ENCODE peak calls at places on chromosomes 6 and 20, in five cellular contexts. B, R, I, O and X are unnamed samples.

GRCh38 chr6:152094992-152095592 is 287.6 kb downstream of the ESR1 start:
- DNase-seq in B (peak; percentile 98), R (peak; percentile 99), I (peak; percentile 47), O (peak; percentile 100), X (no peak)

GRCh38 chr6:52697903-52698302 is 27.0 kb downstream of the TMEM14A start:
- DNase-seq in B (no peak), R (no peak), I (no peak), O (no peak), X (peak; percentile 31)

GRCh38 chr6:163756079-163756478 is 341.6 kb downstream of the QKI start:
- DNase-seq in B (no peak), R (no peak), I (no peak), O (peak; percentile 21), X (no peak)

GRCh38 chr6:41268478-41268877 is 18.0 kb downstream of the TREM1 start:
- DNase-seq in B (no peak), R (no peak), I (no peak), O (no peak), X (no peak)

GRCh38 chr6:158662607-158663464 is 13.0 kb downstream of the SYTL3 start:
- DNase-seq in B (no peak), R (no peak), I (no peak), O (peak; percentile 65), X (no peak)

GRCh38 chr6:80508885-80509630 is 402.6 kb downstream of the BCKDHB start:
- DNase-seq in B (peak; percentile 16), R (no peak), I (no peak), O (peak; percentile 31), X (no peak)

GRCh38 chr6:111238464-111239119 is 151.3 kb downstream of the SLC16A10 start:
- DNase-seq in B (no peak), R (peak; percentile 32), I (no peak), O (peak; percentile 64), X (no peak)

GRCh38 chr6:170097505-170098427 is 193.1 kb downstream of the DLL1 start:
- DNase-seq in B (no peak), R (no peak), I (peak; percentile 18), O (no peak), X (no peak)

GRCh38 chr6:87436435-87436834 is 28.7 kb downstream of the CFAP206 start:
- DNase-seq in B (peak; percentile 26), R (peak; percentile 72), I (peak; percentile 34), O (peak; percentile 73), X (peak; percentile 11)

GRCh38 chr6:157644043-157644810 is 178.8 kb upstream of the SNX9 start:
- DNase-seq in B (no peak), R (no peak), I (no peak), O (no peak), X (no peak)

GRCh38 chr6:87908978-87909802 is 138.5 kb upstream of the SPACA1 start:
- DNase-seq in B (no peak), R (peak; percentile 83), I (no peak), O (no peak), X (no peak)

GRCh38 chr20:46240065-46240464 is 68.2 kb downstream of the CDH22 start:
- DNase-seq in B (no peak), R (no peak), I (no peak), O (no peak), X (no peak)

GRCh38 chr20:55097621-55098020 is 622.2 kb downstream of the DOK5 start:
- DNase-seq in B (no peak), R (no peak), I (no peak), O (no peak), X (no peak)

GRCh38 chr20:51886341-51886740 is 84.0 kb upstream of the SALL4 start:
- DNase-seq in B (no peak), R (no peak), I (no peak), O (no peak), X (no peak)

GRCh38 chr20:11159728-11160127 is 485.9 kb upstream of the JAG1 start:
- DNase-seq in B (peak; percentile 77), R (peak; percentile 68), I (no peak), O (peak; percentile 91), X (no peak)

GRCh38 chr6:168408504-168409136 is 32.4 kb upstream of the SMOC2 start:
- DNase-seq in B (no peak), R (no peak), I (no peak), O (no peak), X (no peak)

GRCh38 chr6:158548418-158549161 is 11.3 kb upstream of the TMEM181 start:
- DNase-seq in B (no peak), R (no peak), I (no peak), O (no peak), X (no peak)

GRCh38 chr6:2127484-2127911 is 117.9 kb downstream of the GMDS start:
- DNase-seq in B (no peak), R (no peak), I (no peak), O (no peak), X (no peak)

GRCh38 chr6:12404651-12405050 is 114.5 kb downstream of the EDN1 start:
- DNase-seq in B (peak; percentile 23), R (no peak), I (no peak), O (no peak), X (no peak)

GRCh38 chr6:14917511-14917910 is 328.4 kb upstream of the JARID2 start:
- DNase-seq in B (no peak), R (no peak), I (no peak), O (no peak), X (no peak)

GRCh38 chr6:150304421-150304820 is 64.4 kb upstream of the IYD start:
- DNase-seq in B (no peak), R (no peak), I (no peak), O (no peak), X (no peak)

GRCh38 chr6:139133272-139133671 is 1.6 kb upstream of the HECA start:
- DNase-seq in B (no peak), R (no peak), I (no peak), O (no peak), X (no peak)

GRCh38 chr20:8913452-8913851 is 155.4 kb upstream of the PLCB4 start:
- DNase-seq in B (no peak), R (no peak), I (no peak), O (no peak), X (no peak)

GRCh38 chr6:21005816-21006553 is 471.7 kb downstream of the CDKAL1 start:
- DNase-seq in B (peak; percentile 55), R (peak; percentile 87), I (no peak), O (peak; percentile 94), X (no peak)

GRCh38 chr20:47273591-47274235 is 82.8 kb downstream of the ZMYND8 start:
- DNase-seq in B (no peak), R (no peak), I (no peak), O (peak; percentile 34), X (no peak)

GRCh38 chr6:155265843-155266535 is 2.2 kb downstream of the CLDN20 start:
- DNase-seq in B (no peak), R (no peak), I (no peak), O (no peak), X (no peak)

GRCh38 chr6:6885521-6886088 is 222.2 kb upstream of the RREB1 start:
- DNase-seq in B (no peak), R (no peak), I (peak; percentile 38), O (no peak), X (no peak)

GRCh38 chr6:47080083-47080596 is 38.0 kb upstream of the ADGRF1 start:
- DNase-seq in B (no peak), R (no peak), I (no peak), O (no peak), X (no peak)

GRCh38 chr6:116954335-116954734 is 77.3 kb downstream of the RFX6 start:
- DNase-seq in B (no peak), R (no peak), I (no peak), O (no peak), X (no peak)

GRCh38 chr20:24147961-24148360 is 159.4 kb upstream of the GGTLC1 start:
- DNase-seq in B (no peak), R (no peak), I (no peak), O (no peak), X (no peak)

GRCh38 chr6:40931927-40932326 is 107.1 kb downstream of the UNC5CL start:
- DNase-seq in B (no peak), R (no peak), I (no peak), O (peak; percentile 78), X (no peak)

GRCh38 chr20:87372-87771 is at the start of gene DEFB125:
- DNase-seq in B (no peak), R (no peak), I (no peak), O (no peak), X (no peak)

GRCh38 chr6:3290501-3291211 is 31.9 kb downstream of the PSMG4 start:
- DNase-seq in B (no peak), R (no peak), I (no peak), O (no peak), X (no peak)

GRCh38 chr20:4633780-4634179 is 87.9 kb upstream of the PRND start:
- DNase-seq in B (peak; percentile 81), R (peak; percentile 75), I (no peak), O (peak; percentile 93), X (no peak)
- H3K4me3 ChIP-seq in B (no peak overlapping the region), R (no peak overlapping the region), I (no peak overlapping the region), O (no peak overlapping the region), X (no peak overlapping the region)

GRCh38 chr6:31114970-31115849 is 610 bp downstream of the PSORS1C1 start:
- DNase-seq in B (no peak), R (peak; percentile 48), I (no peak), O (peak; percentile 42), X (no peak)
- TF ChIP-seq CTCF in B (peak; percentile 24), R (peak; percentile 63), I (no peak), O (peak; percentile 32), X (peak; percentile 30)

DNA sequence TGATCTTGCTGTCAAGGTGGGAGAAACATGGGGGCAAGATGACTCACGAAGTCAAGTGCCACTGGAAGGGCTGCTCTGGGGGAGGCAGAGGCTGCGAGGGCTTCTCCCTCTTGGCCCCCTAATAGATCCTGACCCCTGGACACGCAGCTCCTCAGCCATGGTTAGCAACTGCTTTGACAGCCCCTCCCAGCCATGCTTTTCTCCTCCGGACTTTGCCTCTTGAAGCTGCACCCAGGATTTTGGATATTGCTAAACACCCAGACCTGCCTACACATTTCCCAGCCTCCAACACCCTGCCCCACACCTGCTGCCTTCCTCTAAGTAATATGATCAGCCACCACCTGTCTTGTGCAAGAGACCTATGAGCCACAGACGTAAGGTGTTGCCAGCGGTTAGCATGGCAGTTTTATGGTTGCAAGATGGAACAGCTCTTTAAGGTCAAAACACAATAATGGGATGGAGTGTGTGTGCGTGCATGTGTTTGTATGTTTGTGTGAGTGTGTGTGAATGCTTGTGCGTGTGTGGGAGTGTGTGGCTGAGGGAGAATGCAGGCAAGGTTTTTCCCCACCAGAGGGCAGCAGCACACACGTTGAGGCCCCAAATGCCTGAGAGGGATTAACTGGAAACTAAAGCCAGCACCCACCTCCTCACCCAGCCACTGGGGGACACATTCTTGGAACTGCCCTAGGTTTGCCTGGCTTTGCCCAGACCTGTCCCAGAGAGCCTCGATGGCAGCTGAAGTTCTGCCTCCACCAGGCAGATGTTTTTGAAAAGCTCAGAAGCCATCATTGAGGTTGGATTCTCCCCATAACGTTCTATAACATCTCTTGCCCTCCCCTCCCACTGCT is 2.5 kb downstream of the IP6K3 start:
- DNase-seq in B (no peak), R (peak; percentile 57), I (peak; percentile 75), O (peak; percentile 70), X (no peak)
- H3K4me3 ChIP-seq in B (no peak overlapping the region), R (no peak overlapping the region), I (no peak overlapping the region), O (no peak overlapping the region), X (no peak overlapping the region)

GRCh38 chr20:63254237-63254535 is at the start of gene NKAIN4:
- DNase-seq in B (no peak), R (no peak), I (no peak), O (no peak), X (no peak)

GRCh38 chr20:63255911-63256704 is 1.8 kb upstream of the NKAIN4 start:
- DNase-seq in B (no peak), R (no peak), I (no peak), O (no peak), X (no peak)

GRCh38 chr20:63253065-63253437 is 1.2 kb downstream of the NKAIN4 start:
- DNase-seq in B (no peak), R (no peak), I (no peak), O (no peak), X (no peak)

GRCh38 chr20:63253438-63254236 is 626 bp downstream of the NKAIN4 start:
- DNase-seq in B (no peak), R (no peak), I (no peak), O (no peak), X (no peak)

GRCh38 chr20:63254536-63255384 is 497 bp upstream of the NKAIN4 start:
- DNase-seq in B (no peak), R (no peak), I (no peak), O (no peak), X (no peak)
- TF ChIP-seq CTCF in B (no peak), R (no peak), I (no peak), O (no peak), X (peak; percentile 3)